ENCODE peak calls at places on chromosomes 2 and 18, in four cellular contexts. One of them, this sample, is unnamed.

GRCh38 chr2:102768253-102768652 is 6.4 kb downstream of the TMEM182 start:
- DNase-seq in GM03348: no peak
- DNase-seq in dermis microvascular lymphatic vessel endothelial cell: no peak
- DNase-seq in BE2C: no peak
- DNase-seq in this sample: no peak

GRCh38 chr2:145305854-145306253 is 785.9 kb upstream of the ZEB2 start:
- DNase-seq in GM03348: no peak
- DNase-seq in dermis microvascular lymphatic vessel endothelial cell: no peak
- DNase-seq in BE2C: no peak
- DNase-seq in this sample: no peak

GRCh38 chr2:171390941-171391516 is 42.8 kb downstream of the METTL8 start:
- DNase-seq in GM03348: no peak
- DNase-seq in dermis microvascular lymphatic vessel endothelial cell: peak
- DNase-seq in BE2C: no peak
- DNase-seq in this sample: no peak

GRCh38 chr2:28633739-28634138 is 117.9 kb upstream of the PPP1CB start:
- DNase-seq in GM03348: peak
- DNase-seq in dermis microvascular lymphatic vessel endothelial cell: no peak
- DNase-seq in BE2C: no peak
- DNase-seq in this sample: no peak

GRCh38 chr18:64330161-64330560 is 181.3 kb upstream of the LINC00305 start:
- DNase-seq in GM03348: no peak
- DNase-seq in dermis microvascular lymphatic vessel endothelial cell: peak
- DNase-seq in BE2C: no peak
- DNase-seq in this sample: peak

GRCh38 chr2:128781166-128781887 is 462.7 kb upstream of the HS6ST1 start:
- DNase-seq in GM03348: no peak
- DNase-seq in dermis microvascular lymphatic vessel endothelial cell: no peak
- DNase-seq in BE2C: no peak
- DNase-seq in this sample: no peak

GRCh38 chr2:69734858-69735574 is 6.9 kb upstream of the ANXA4 start:
- DNase-seq in GM03348: no peak
- DNase-seq in dermis microvascular lymphatic vessel endothelial cell: no peak
- DNase-seq in BE2C: no peak
- DNase-seq in this sample: no peak

GRCh38 chr18:37674570-37674969 is 109.0 kb upstream of the CELF4 start:
- DNase-seq in GM03348: no peak
- DNase-seq in dermis microvascular lymphatic vessel endothelial cell: peak
- DNase-seq in BE2C: no peak
- DNase-seq in this sample: no peak

GRCh38 chr2:17879137-17879912 is 858 bp downstream of the KCNS3 start:
- DNase-seq in GM03348: peak
- DNase-seq in dermis microvascular lymphatic vessel endothelial cell: peak
- DNase-seq in BE2C: peak
- DNase-seq in this sample: peak

GRCh38 chr2:10245661-10246060 is 57.0 kb upstream of the HPCAL1 start:
- DNase-seq in GM03348: no peak
- DNase-seq in dermis microvascular lymphatic vessel endothelial cell: no peak
- DNase-seq in BE2C: no peak
- DNase-seq in this sample: no peak

GRCh38 chr2:74789278-74789677 is 44.6 kb upstream of the HK2 start:
- DNase-seq in GM03348: no peak
- DNase-seq in dermis microvascular lymphatic vessel endothelial cell: no peak
- DNase-seq in BE2C: no peak
- DNase-seq in this sample: no peak

GRCh38 chr2:160269365-160269764 is 69.3 kb upstream of the ITGB6 start:
- DNase-seq in GM03348: no peak
- DNase-seq in dermis microvascular lymphatic vessel endothelial cell: no peak
- DNase-seq in BE2C: no peak
- DNase-seq in this sample: no peak

GRCh38 chr2:31108887-31109286 is 29.4 kb downstream of the GALNT14 start:
- DNase-seq in GM03348: no peak
- DNase-seq in dermis microvascular lymphatic vessel endothelial cell: no peak
- DNase-seq in BE2C: no peak
- DNase-seq in this sample: no peak

GRCh38 chr18:56562479-56562878 is 75.9 kb downstream of the TXNL1 start:
- DNase-seq in GM03348: no peak
- DNase-seq in dermis microvascular lymphatic vessel endothelial cell: no peak
- DNase-seq in BE2C: no peak
- DNase-seq in this sample: no peak

GRCh38 chr2:59583173-59583765 is 970.2 kb downstream of the BCL11A start:
- DNase-seq in GM03348: no peak
- DNase-seq in dermis microvascular lymphatic vessel endothelial cell: no peak
- DNase-seq in BE2C: no peak
- DNase-seq in this sample: no peak

GRCh38 chr2:234290671-234291070 is 206.2 kb downstream of the ARL4C start:
- DNase-seq in GM03348: no peak
- DNase-seq in dermis microvascular lymphatic vessel endothelial cell: peak
- DNase-seq in BE2C: no peak
- DNase-seq in this sample: no peak

GRCh38 chr2:145961846-145962245 is 1441.9 kb upstream of the ZEB2 start:
- DNase-seq in GM03348: peak
- DNase-seq in dermis microvascular lymphatic vessel endothelial cell: no peak
- DNase-seq in BE2C: no peak
- DNase-seq in this sample: no peak

GRCh38 chr18:43620936-43621335 is 343.6 kb upstream of the SYT4 start:
- DNase-seq in GM03348: peak
- DNase-seq in dermis microvascular lymphatic vessel endothelial cell: peak
- DNase-seq in BE2C: no peak
- DNase-seq in this sample: peak